ENCODE peak calls at places on chromosomes 12 and 14, in five cellular contexts. G, T, W, R and C are unnamed samples.

GRCh38 chr12:91343010-91343409 is 160.4 kb upstream of the DCN start:
- DNase-seq in T (no peak), G (no peak), W (no peak), R (no peak), C (no peak)

GRCh38 chr14:30185832-30186231 is 258.2 kb upstream of the PRKD1 start:
- DNase-seq in W (no peak), G (no peak), R (no peak), T (no peak), C (no peak)

GRCh38 chr12:98741229-98741614 is 96.1 kb downstream of the APAF1 start:
- DNase-seq in R (no peak), G (no peak), T (no peak), W (no peak), C (no peak)

GRCh38 chr12:89345830-89346740 is 6.2 kb downstream of the DUSP6 start:
- DNase-seq in W (no peak), G (peak), T (no peak), R (peak), C (no peak)

GRCh38 chr14:101927859-101928258 is 36.5 kb upstream of the DYNC1H1 start:
- DNase-seq in T (no peak), R (no peak), W (peak), G (no peak), C (no peak)

GRCh38 chr12:76450690-76451089 is 102.5 kb upstream of the BBS10 start:
- DNase-seq in W (peak), T (no peak), G (peak), R (no peak), C (peak)

GRCh38 chr14:104228221-104228620 is 89.8 kb downstream of the KIF26A start:
- DNase-seq in W (no peak), T (no peak), R (no peak), G (no peak), C (no peak)

GRCh38 chr12:102740157-102741032 is 176.6 kb downstream of the PAH start:
- DNase-seq in G (no peak), T (peak), W (no peak), R (no peak), C (peak)

GRCh38 chr12:106080111-106080732 is 58.5 kb downstream of the NUAK1 start:
- DNase-seq in G (peak), W (no peak), T (no peak), R (no peak), C (no peak)

GRCh38 chr14:73725116-73726024 is 11.2 kb upstream of the PNMA1 start:
- DNase-seq in T (no peak), G (no peak), R (no peak), W (peak), C (no peak)

GRCh38 chr12:54262403-54262925 is 17.5 kb downstream of the CBX5 start:
- DNase-seq in R (no peak), T (no peak), W (no peak), G (peak), C (peak)

GRCh38 chr12:31206038-31206670 is 119.8 kb downstream of the SINHCAF start:
- DNase-seq in T (no peak), R (no peak), G (peak), W (no peak), C (no peak)

GRCh38 chr12:67578976-67579661 is 69.4 kb upstream of the DYRK2 start:
- DNase-seq in W (no peak), R (no peak), G (no peak), T (no peak), C (no peak)

GRCh38 chr12:114848661-114849060 is 164.7 kb upstream of the TBX3 start:
- DNase-seq in R (no peak), T (no peak), W (no peak), G (no peak), C (no peak)

GRCh38 chr12:9798008-9798619 is 29.2 kb upstream of the KLRF1 start:
- DNase-seq in W (peak), R (peak), T (peak), G (peak), C (peak)

GRCh38 chr12:69284131-69284530 is 44.8 kb downstream of the CPSF6 start:
- DNase-seq in G (peak), W (peak), R (no peak), T (peak), C (peak)

GRCh38 chr12:111394480-111394879 is 11.2 kb upstream of the SH2B3 start:
- DNase-seq in G (no peak), W (no peak), T (no peak), R (no peak), C (no peak)

GRCh38 chr12:111393700-111394275 is 11.9 kb upstream of the SH2B3 start:
- DNase-seq in W (no peak), T (no peak), R (no peak), G (no peak), C (no peak)

GRCh38 chr12:111395557-111396187 is 10.1 kb upstream of the SH2B3 start:
- DNase-seq in T (no peak), W (no peak), R (no peak), G (no peak), C (no peak)

GRCh38 chr12:111398530-111398929 is 7.2 kb upstream of the SH2B3 start:
- DNase-seq in W (no peak), T (no peak), R (no peak), G (peak), C (no peak)

GRCh38 chr12:111396726-111397445 is 8.8 kb upstream of the SH2B3 start:
- DNase-seq in W (peak), R (no peak), T (peak), G (peak), C (peak)
- H3K4me2 ChIP-seq in W (peak), R (peak), T (peak), G (peak), C (peak)

GRCh38 chr12:57452937-57453509 is 2.1 kb upstream of the INHBE start:
- DNase-seq in R (no peak), G (peak), W (peak), T (peak), C (peak)
- TF ChIP-seq MYC in R (no peak), G (no peak), W (peak), T (no peak), C (no peak)

GRCh38 chr12:2083008-2083407 is 30.2 kb downstream of the CACNA1C start:
- DNase-seq in W (no peak), T (no peak), R (no peak), G (no peak), C (no peak)

GRCh38 chr12:2080604-2081003 is 27.8 kb downstream of the CACNA1C start:
- DNase-seq in T (no peak), W (no peak), R (no peak), G (no peak), C (no peak)

GRCh38 chr12:2083561-2083960 is 30.8 kb downstream of the CACNA1C start:
- DNase-seq in T (no peak), R (no peak), W (no peak), G (no peak), C (no peak)

GRCh38 chr12:2082321-2082720 is 29.5 kb downstream of the CACNA1C start:
- DNase-seq in T (no peak), G (no peak), W (no peak), R (no peak), C (no peak)

DNA sequence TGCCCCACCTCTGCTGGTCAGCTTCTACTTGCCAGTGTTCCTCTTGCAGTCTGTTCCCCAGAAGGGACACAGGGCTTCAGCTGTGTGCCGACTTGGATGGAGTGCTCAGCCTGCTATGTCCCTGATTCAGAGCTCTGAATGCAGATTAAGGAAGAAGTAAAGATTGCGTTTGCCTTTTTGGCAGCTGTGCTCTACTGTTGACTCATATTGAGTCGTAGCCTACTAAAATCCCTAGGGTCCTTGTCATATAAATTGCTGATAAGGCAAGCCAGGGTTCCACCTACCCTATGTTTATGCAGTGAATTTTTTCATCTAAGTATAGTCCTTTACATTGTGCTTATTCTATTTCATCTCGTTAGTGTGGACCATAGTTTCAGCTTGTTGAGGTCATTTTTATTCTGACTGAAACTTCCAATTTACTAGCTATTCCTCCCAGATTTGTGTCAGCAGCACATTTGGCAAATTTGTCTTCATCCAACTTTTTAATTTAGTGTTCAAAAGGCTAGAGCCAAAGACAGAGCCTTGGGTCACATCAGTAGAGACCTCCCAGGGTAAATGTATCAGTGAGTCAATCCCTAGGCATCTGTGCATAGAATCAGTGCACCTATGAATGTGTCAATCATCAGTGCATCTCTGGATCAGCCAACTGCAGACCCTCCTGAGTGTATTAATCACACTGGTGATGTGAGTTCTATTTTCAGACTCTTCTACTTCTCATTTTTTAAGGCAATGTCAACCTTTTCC is 31.9 kb downstream of the CACNA1C start:
- DNase-seq in W (no peak), T (no peak), R (no peak), G (no peak), C (no peak)
- H3K4me2 ChIP-seq in W (no peak), T (no peak), R (no peak), G (no peak), C (no peak)

DNA sequence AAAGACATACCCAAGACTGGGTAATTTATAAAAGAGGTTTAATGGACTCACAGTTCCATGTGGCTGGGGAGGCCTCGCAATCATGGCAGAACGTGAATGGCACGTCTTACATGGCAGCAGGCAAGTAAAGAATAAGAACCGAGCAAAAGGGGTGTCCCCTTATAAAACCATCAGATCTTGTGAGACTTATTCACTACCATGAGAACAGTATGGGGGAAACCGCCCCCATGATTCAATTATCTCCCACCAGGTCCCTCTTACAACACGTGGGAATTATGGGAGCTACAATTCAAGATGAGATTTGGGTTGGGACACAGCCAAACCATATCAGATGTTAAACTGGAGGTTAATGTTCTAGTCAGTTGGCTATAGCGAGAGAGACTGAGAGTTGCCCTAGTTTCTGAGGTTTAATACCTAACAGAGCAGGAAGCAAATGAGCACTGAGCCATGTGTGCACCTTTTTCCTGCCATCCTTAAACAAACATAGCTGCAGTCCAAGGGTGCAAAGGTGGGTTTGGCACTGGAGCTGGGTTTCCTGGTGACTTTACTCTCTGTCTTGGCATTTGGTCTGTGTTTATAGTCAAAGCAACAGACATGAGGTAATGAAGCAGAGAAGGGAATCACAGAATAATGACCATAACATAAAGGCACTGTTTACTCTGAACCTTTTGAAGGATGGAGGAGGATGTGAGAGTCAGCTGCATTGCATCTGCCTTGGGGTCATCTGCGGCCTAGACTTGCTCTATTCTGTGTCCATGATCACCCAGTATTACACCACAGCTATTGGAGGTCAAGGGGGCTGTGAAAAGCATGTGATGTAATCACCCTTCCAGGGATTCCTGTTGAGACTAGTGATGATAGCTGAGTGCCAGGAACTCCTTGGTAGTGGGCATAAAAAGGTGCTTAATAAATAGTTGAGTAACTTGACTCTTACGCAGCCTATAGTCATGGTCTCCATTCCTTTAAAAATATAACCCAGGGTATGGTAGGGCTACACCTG is 83.6 kb upstream of the USP44 start:
- DNase-seq in W (no peak), R (no peak), T (peak), G (peak), C (no peak)
- TF ChIP-seq MYC in W (no peak), R (no peak), T (peak), G (no peak), C (no peak)

GRCh38 chr14:35881280-35881679 is 55.1 kb downstream of the BRMS1L start:
- DNase-seq in G (no peak), W (no peak), T (no peak), R (no peak), C (no peak)

GRCh38 chr14:35877276-35877675 is 51.1 kb downstream of the BRMS1L start:
- DNase-seq in R (no peak), W (no peak), T (peak), G (no peak), C (peak)

GRCh38 chr14:35878272-35879140 is 52.4 kb downstream of the BRMS1L start:
- DNase-seq in T (no peak), G (peak), R (no peak), W (no peak), C (peak)

GRCh38 chr14:35879654-35880249 is 53.6 kb downstream of the BRMS1L start:
- DNase-seq in T (peak), R (no peak), G (peak), W (no peak), C (peak)

GRCh38 chr14:35879141-35879648 is 53.1 kb downstream of the BRMS1L start:
- DNase-seq in W (no peak), T (no peak), G (no peak), R (no peak), C (no peak)
- H3K4me2 ChIP-seq in W (no peak), T (no peak), G (no peak), R (no peak), C (peak)

DNA sequence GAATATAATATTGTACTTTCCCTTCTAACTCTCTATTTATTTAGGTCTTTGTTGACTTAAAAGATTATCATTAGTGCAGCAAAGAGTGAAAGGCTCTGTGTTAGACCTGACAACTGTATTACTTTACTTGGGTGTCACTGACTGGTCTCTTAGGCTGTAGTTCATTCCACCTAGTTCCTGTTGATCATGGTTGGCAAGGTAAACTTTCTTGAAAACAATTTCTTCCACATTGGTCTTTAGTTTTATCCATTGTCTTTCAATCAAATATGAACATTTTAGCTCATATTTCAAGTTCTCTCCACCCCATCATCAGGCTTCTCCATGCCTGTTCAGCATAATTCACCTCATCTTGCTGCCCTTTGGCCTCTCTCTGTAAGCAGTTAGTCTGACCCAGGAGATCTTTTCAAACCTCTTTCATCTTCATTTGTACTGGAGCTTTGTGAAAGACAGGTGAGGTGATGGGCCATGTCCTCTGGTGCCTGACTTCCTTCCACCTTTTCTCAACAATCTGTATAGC is 32.1 kb upstream of the PPM1H start:
- DNase-seq in G (no peak), T (peak), R (no peak), W (no peak), C (no peak)
- TF ChIP-seq MYC in G (no peak), T (no peak), R (no peak), W (no peak), C (no peak)

DNA sequence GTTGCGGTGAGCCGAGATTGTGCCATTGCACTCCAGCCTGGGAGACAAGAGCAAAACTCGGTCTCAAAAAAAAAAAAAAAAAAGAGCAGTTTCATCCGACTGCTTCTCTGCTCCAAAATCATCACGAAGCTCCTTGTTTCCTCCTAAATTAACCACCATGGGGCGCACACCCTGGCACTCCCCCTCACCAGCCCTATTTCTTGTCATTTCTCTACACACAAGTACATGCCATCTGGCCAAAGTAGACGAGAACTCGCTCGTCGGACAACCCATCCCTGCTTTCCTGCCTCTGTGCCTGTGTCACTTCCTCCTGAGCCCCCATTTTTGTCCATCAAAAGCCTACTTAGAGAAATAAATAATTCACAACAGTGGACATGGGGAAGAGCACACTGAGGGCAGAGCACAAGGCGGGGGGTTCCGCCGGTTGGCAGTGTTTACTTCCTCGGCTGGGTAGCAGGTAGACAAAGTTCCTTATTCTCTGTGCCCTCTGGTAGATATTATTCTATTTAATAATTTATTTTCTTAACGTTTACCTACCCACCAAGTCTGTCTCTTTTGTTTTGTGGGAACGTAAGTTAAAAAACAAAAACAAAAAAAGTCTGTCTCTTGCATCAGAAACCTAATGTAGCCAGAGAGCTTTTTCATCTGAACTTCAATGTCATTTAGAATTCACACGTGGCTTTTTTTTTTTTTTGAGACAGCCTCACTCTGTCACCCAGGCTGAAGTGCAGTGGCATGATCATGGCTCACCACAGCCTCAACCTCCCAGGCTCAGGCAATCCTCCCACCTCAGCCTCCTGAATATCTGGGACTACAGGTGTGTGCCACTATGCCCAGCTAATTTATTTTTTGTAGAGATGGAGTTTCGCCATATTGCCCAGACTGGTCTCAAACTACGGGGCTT is 6.0 kb downstream of the VPS37B start:
- DNase-seq in G (no peak), T (no peak), R (no peak), W (no peak), C (no peak)
- H3K4me2 ChIP-seq in G (no peak), T (no peak), R (peak), W (no peak), C (no peak)

GRCh38 chr14:75430526-75430925 is 2.7 kb downstream of the JDP2 start:
- DNase-seq in G (no peak), T (no peak), W (no peak), R (no peak), C (no peak)
- TF ChIP-seq MYC in G (no peak), T (no peak), W (no peak), R (no peak), C (no peak)

DNA sequence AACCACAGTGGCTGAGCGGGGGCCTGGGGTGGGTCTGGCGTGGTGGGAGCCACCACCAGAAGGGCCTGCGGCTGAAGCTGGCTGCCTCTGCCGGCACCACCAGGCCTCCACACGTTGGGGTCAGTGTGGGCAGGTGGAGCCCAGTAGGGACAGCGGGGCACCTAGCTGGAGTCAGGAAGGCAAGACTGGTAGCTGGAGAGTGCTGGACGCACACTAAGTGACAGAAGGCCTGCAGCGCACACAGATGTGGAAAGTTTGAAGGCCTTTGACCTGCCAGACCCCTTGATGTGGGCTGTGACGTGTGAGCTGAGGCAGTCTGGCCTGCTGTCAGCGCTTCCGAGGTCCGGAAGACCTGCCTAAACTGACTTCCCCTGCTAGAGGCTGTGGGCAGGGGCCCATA is 26.3 kb downstream of the RIN3 start:
- DNase-seq in W (no peak), R (no peak), T (no peak), G (peak), C (no peak)
- H3K4me2 ChIP-seq in W (no peak), R (no peak), T (peak), G (peak), C (peak)

GRCh38 chr12:131044136-131044535 is 90.4 kb downstream of the ADGRD1 start:
- DNase-seq in T (no peak), W (no peak), R (no peak), G (no peak), C (no peak)
- TF ChIP-seq MYC in T (no peak), W (no peak), R (no peak), G (no peak), C (no peak)